ENCODE peak calls at places on chromosomes 4 and X, in ten cellular contexts. One of them, this sample, is unnamed. For H3K4me1, the result is how much of the 10 kb centered on the place peaks cover.

GRCh38 chrX:2541603-2542002 is 40.8 kb upstream of the DHRSX start:
- DNase-seq in ovary: no peak
- DNase-seq in CD8-positive, alpha-beta T cell: no peak
- DNase-seq in transverse colon: no peak
- DNase-seq in fibroblast of lung: no peak
- DNase-seq in psoas muscle: no peak
- DNase-seq in SK-N-SH: no peak
- DNase-seq in BE2C: no peak
- DNase-seq in lower lobe of right lung: no peak
- DNase-seq in mucosa of descending colon: no peak
- DNase-seq in this sample: no peak

GRCh38 chr4:128658214-128658621 is 151.3 kb upstream of the JADE1 start:
- DNase-seq in ovary: no peak
- DNase-seq in CD8-positive, alpha-beta T cell: no peak
- DNase-seq in transverse colon: no peak
- DNase-seq in fibroblast of lung: peak
- DNase-seq in psoas muscle: no peak
- DNase-seq in SK-N-SH: no peak
- DNase-seq in BE2C: no peak
- DNase-seq in lower lobe of right lung: no peak
- DNase-seq in mucosa of descending colon: no peak
- DNase-seq in this sample: no peak

GRCh38 chrX:49915352-49916222 is 6.8 kb upstream of the CLCN5 start:
- DNase-seq in ovary: no peak
- DNase-seq in CD8-positive, alpha-beta T cell: peak
- DNase-seq in transverse colon: peak
- DNase-seq in fibroblast of lung: peak
- DNase-seq in psoas muscle: no peak
- DNase-seq in SK-N-SH: peak
- DNase-seq in BE2C: peak
- DNase-seq in lower lobe of right lung: no peak
- DNase-seq in mucosa of descending colon: no peak
- DNase-seq in this sample: no peak

GRCh38 chr4:123364906-123365305 is 31.7 kb upstream of the SPRY1 start:
- DNase-seq in ovary: no peak
- DNase-seq in CD8-positive, alpha-beta T cell: no peak
- DNase-seq in transverse colon: no peak
- DNase-seq in fibroblast of lung: no peak
- DNase-seq in psoas muscle: no peak
- DNase-seq in SK-N-SH: no peak
- DNase-seq in BE2C: no peak
- DNase-seq in lower lobe of right lung: no peak
- DNase-seq in mucosa of descending colon: no peak
- DNase-seq in this sample: no peak

GRCh38 chr4:108118505-108118904 is 50.2 kb downstream of the LEF1 start:
- DNase-seq in ovary: no peak
- DNase-seq in CD8-positive, alpha-beta T cell: no peak
- DNase-seq in transverse colon: no peak
- DNase-seq in fibroblast of lung: no peak
- DNase-seq in psoas muscle: no peak
- DNase-seq in SK-N-SH: no peak
- DNase-seq in BE2C: no peak
- DNase-seq in lower lobe of right lung: no peak
- DNase-seq in mucosa of descending colon: no peak
- DNase-seq in this sample: no peak

GRCh38 chr4:4667643-4668081 is 125.8 kb upstream of the STX18 start:
- DNase-seq in ovary: no peak
- DNase-seq in CD8-positive, alpha-beta T cell: no peak
- DNase-seq in transverse colon: no peak
- DNase-seq in fibroblast of lung: no peak
- DNase-seq in psoas muscle: no peak
- DNase-seq in SK-N-SH: no peak
- DNase-seq in BE2C: no peak
- DNase-seq in lower lobe of right lung: no peak
- DNase-seq in mucosa of descending colon: no peak
- DNase-seq in this sample: no peak

GRCh38 chr4:39469429-39470077 is 10.7 kb downstream of the LIAS start:
- DNase-seq in ovary: peak
- DNase-seq in CD8-positive, alpha-beta T cell: no peak
- DNase-seq in transverse colon: no peak
- DNase-seq in fibroblast of lung: peak
- DNase-seq in psoas muscle: no peak
- DNase-seq in SK-N-SH: peak
- DNase-seq in BE2C: peak
- DNase-seq in lower lobe of right lung: no peak
- DNase-seq in mucosa of descending colon: no peak
- DNase-seq in this sample: no peak

GRCh38 chr4:145278341-145279121 is 98.1 kb upstream of the OTUD4 start:
- DNase-seq in ovary: no peak
- DNase-seq in CD8-positive, alpha-beta T cell: no peak
- DNase-seq in transverse colon: no peak
- DNase-seq in fibroblast of lung: peak
- DNase-seq in psoas muscle: no peak
- DNase-seq in SK-N-SH: no peak
- DNase-seq in BE2C: no peak
- DNase-seq in lower lobe of right lung: no peak
- DNase-seq in mucosa of descending colon: no peak
- DNase-seq in this sample: no peak

GRCh38 chr4:36734296-36734695 is 452.9 kb downstream of the DTHD1 start:
- DNase-seq in ovary: no peak
- DNase-seq in CD8-positive, alpha-beta T cell: no peak
- DNase-seq in transverse colon: no peak
- DNase-seq in fibroblast of lung: no peak
- DNase-seq in psoas muscle: no peak
- DNase-seq in SK-N-SH: no peak
- DNase-seq in BE2C: no peak
- DNase-seq in lower lobe of right lung: no peak
- DNase-seq in mucosa of descending colon: no peak
- DNase-seq in this sample: no peak

GRCh38 chrX:13689519-13690211 is 737 bp downstream of the RAB9A start:
- DNase-seq in ovary: no peak
- DNase-seq in CD8-positive, alpha-beta T cell: no peak
- DNase-seq in transverse colon: no peak
- DNase-seq in fibroblast of lung: peak
- DNase-seq in psoas muscle: no peak
- DNase-seq in SK-N-SH: no peak
- DNase-seq in BE2C: no peak
- DNase-seq in lower lobe of right lung: no peak
- DNase-seq in mucosa of descending colon: no peak
- DNase-seq in this sample: no peak
- H3K4me1 ChIP-seq in ovary: under half
- H3K4me1 ChIP-seq in CD8-positive, alpha-beta T cell: under half
- H3K4me1 ChIP-seq in transverse colon: under half
- H3K4me1 ChIP-seq in fibroblast of lung: under half
- H3K4me1 ChIP-seq in psoas muscle: under half
- H3K4me1 ChIP-seq in SK-N-SH: under half
- H3K4me1 ChIP-seq in BE2C: under half
- H3K4me1 ChIP-seq in lower lobe of right lung: under half
- H3K4me1 ChIP-seq in mucosa of descending colon: under half
- H3K4me1 ChIP-seq in this sample: under half

GRCh38 chr4:48901196-48901595 is 5.4 kb downstream of the OCIAD2 start:
- DNase-seq in ovary: no peak
- DNase-seq in CD8-positive, alpha-beta T cell: no peak
- DNase-seq in transverse colon: no peak
- DNase-seq in fibroblast of lung: no peak
- DNase-seq in psoas muscle: no peak
- DNase-seq in SK-N-SH: no peak
- DNase-seq in BE2C: no peak
- DNase-seq in lower lobe of right lung: no peak
- DNase-seq in mucosa of descending colon: no peak
- DNase-seq in this sample: no peak
- H3K4me1 ChIP-seq in ovary: under half
- H3K4me1 ChIP-seq in CD8-positive, alpha-beta T cell: under half
- H3K4me1 ChIP-seq in transverse colon: under half
- H3K4me1 ChIP-seq in fibroblast of lung: under half
- H3K4me1 ChIP-seq in psoas muscle: under half
- H3K4me1 ChIP-seq in SK-N-SH: under half
- H3K4me1 ChIP-seq in BE2C: under half
- H3K4me1 ChIP-seq in lower lobe of right lung: under half
- H3K4me1 ChIP-seq in mucosa of descending colon: under half
- H3K4me1 ChIP-seq in this sample: under half

GRCh38 chrX:154731203-154731602 is 19.7 kb downstream of the GAB3 start:
- DNase-seq in ovary: no peak
- DNase-seq in CD8-positive, alpha-beta T cell: no peak
- DNase-seq in transverse colon: no peak
- DNase-seq in fibroblast of lung: no peak
- DNase-seq in psoas muscle: no peak
- DNase-seq in SK-N-SH: no peak
- DNase-seq in BE2C: no peak
- DNase-seq in lower lobe of right lung: no peak
- DNase-seq in mucosa of descending colon: no peak
- DNase-seq in this sample: no peak
- H3K4me1 ChIP-seq in ovary: under half
- H3K4me1 ChIP-seq in CD8-positive, alpha-beta T cell: half or more
- H3K4me1 ChIP-seq in transverse colon: under half
- H3K4me1 ChIP-seq in fibroblast of lung: under half
- H3K4me1 ChIP-seq in psoas muscle: half or more
- H3K4me1 ChIP-seq in SK-N-SH: under half
- H3K4me1 ChIP-seq in BE2C: under half
- H3K4me1 ChIP-seq in lower lobe of right lung: half or more
- H3K4me1 ChIP-seq in mucosa of descending colon: under half
- H3K4me1 ChIP-seq in this sample: half or more

GRCh38 chr4:113759696-113760093 is 1.8 kb downstream of the CAMK2D start:
- DNase-seq in ovary: no peak
- DNase-seq in CD8-positive, alpha-beta T cell: no peak
- DNase-seq in transverse colon: no peak
- DNase-seq in fibroblast of lung: peak
- DNase-seq in psoas muscle: no peak
- DNase-seq in SK-N-SH: no peak
- DNase-seq in BE2C: no peak
- DNase-seq in lower lobe of right lung: no peak
- DNase-seq in mucosa of descending colon: no peak
- DNase-seq in this sample: no peak
- H3K4me1 ChIP-seq in ovary: under half
- H3K4me1 ChIP-seq in CD8-positive, alpha-beta T cell: under half
- H3K4me1 ChIP-seq in transverse colon: under half
- H3K4me1 ChIP-seq in fibroblast of lung: under half
- H3K4me1 ChIP-seq in psoas muscle: under half
- H3K4me1 ChIP-seq in SK-N-SH: under half
- H3K4me1 ChIP-seq in BE2C: under half
- H3K4me1 ChIP-seq in lower lobe of right lung: under half
- H3K4me1 ChIP-seq in mucosa of descending colon: under half
- H3K4me1 ChIP-seq in this sample: under half

DNA sequence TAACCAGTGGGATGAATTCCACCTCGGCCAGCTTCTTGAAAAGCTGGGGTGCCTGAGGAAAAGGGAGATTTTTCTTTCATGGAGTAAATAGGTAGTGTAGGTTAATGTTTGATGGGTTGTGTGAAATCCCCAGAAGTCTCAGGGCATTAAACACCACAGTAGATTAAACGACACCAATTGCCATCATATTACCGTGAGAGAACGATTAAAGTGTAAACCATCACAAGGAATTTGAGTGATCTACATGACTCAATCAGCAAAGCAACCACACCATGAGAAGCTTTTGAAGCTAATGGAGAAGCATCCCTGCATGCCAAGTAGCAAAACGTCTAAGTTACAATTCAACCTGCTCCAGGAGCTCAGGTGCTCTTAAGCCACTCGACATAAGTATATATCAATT is 322.5 kb upstream of the GATB start:
- DNase-seq in ovary: no peak
- DNase-seq in CD8-positive, alpha-beta T cell: no peak
- DNase-seq in transverse colon: no peak
- DNase-seq in fibroblast of lung: no peak
- DNase-seq in psoas muscle: no peak
- DNase-seq in SK-N-SH: no peak
- DNase-seq in BE2C: no peak
- DNase-seq in lower lobe of right lung: no peak
- DNase-seq in mucosa of descending colon: no peak
- DNase-seq in this sample: no peak
- H3K4me1 ChIP-seq in ovary: under half
- H3K4me1 ChIP-seq in CD8-positive, alpha-beta T cell: under half
- H3K4me1 ChIP-seq in transverse colon: under half
- H3K4me1 ChIP-seq in fibroblast of lung: under half
- H3K4me1 ChIP-seq in psoas muscle: under half
- H3K4me1 ChIP-seq in SK-N-SH: under half
- H3K4me1 ChIP-seq in BE2C: under half
- H3K4me1 ChIP-seq in lower lobe of right lung: under half
- H3K4me1 ChIP-seq in mucosa of descending colon: under half
- H3K4me1 ChIP-seq in this sample: under half

DNA sequence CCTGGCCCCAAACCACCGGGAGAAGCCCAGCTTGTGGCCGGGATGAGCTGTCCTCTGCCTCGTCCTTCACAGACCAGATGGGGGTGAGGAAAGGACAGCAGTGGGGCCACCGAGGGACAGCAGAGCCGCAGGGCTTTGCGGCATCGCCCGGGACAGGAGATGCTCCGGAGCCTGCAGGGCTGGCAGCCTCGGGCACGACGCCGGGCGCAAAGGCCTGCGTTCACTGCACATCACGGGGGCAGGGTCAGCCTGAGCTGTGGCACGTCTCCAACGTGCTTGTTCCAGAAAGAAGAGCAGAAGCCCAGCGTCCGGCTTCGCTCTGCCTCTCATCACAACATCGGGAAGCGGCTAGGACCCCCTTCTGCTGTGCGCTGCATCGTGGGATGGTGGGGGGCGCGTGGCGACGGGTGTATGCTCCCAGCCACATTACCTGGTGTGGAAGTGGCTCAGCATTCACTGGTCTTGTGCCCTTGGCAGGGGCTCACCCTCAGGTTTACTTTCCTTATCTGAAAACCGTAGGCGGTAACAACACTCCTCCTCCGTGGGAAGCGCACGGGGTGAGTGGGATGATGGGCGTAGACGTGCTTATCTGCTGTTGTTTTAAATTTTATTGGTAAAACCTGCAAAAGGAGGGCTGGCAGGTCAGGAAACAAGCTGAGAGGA is 7.4 kb downstream of the TADA2B start:
- DNase-seq in ovary: peak
- DNase-seq in CD8-positive, alpha-beta T cell: no peak
- DNase-seq in transverse colon: no peak
- DNase-seq in fibroblast of lung: no peak
- DNase-seq in psoas muscle: no peak
- DNase-seq in SK-N-SH: no peak
- DNase-seq in BE2C: no peak
- DNase-seq in lower lobe of right lung: no peak
- DNase-seq in mucosa of descending colon: no peak
- DNase-seq in this sample: no peak
- H3K4me1 ChIP-seq in ovary: under half
- H3K4me1 ChIP-seq in CD8-positive, alpha-beta T cell: under half
- H3K4me1 ChIP-seq in transverse colon: under half
- H3K4me1 ChIP-seq in fibroblast of lung: under half
- H3K4me1 ChIP-seq in psoas muscle: half or more
- H3K4me1 ChIP-seq in SK-N-SH: under half
- H3K4me1 ChIP-seq in BE2C: under half
- H3K4me1 ChIP-seq in lower lobe of right lung: half or more
- H3K4me1 ChIP-seq in mucosa of descending colon: under half
- H3K4me1 ChIP-seq in this sample: under half

This sample was measured in upper lobe of right lung.